ENCODE peak calls at places on chromosomes 7 and 10, in seven cellular contexts. I is EL; Y is activated naive CD4-positive, alpha-beta T cell; B is anterior cingulate cortex; J is NCI-H1436; P is stimulated activated CD4-positive, alpha-beta T cell treated with anti-CD3 and anti-CD28 coated beads, Interleukin-2, amount 100 ng/mL, for 48 hours; Q is sigmoid colon. L is an unnamed sample.

GRCh38 chr10:88114368-88114767 is 250.9 kb downstream of the PTEN start:
- DNase-seq in I (peak), Y (no peak), B (no peak), J (no peak), P (no peak), Q (no peak), L (peak)

GRCh38 chr7:150716368-150716767 is at the start of gene GIMAP1:
- DNase-seq in I (no peak), Y (peak), B (no peak), J (no peak), P (peak), Q (no peak), L (no peak)

GRCh38 chr7:129829677-129830631 is 122.8 kb downstream of the UBE2H start:
- DNase-seq in I (peak), Y (peak), B (peak), J (peak), P (peak), Q (peak), L (peak)

GRCh38 chr7:27476493-27476892 is 186.2 kb downstream of the HIBADH start:
- DNase-seq in I (no peak), Y (no peak), B (no peak), J (no peak), P (no peak), Q (no peak), L (no peak)

GRCh38 chr10:30751678-30752331 is 122.3 kb upstream of the LYZL2 start:
- DNase-seq in I (peak), Y (peak), B (peak), J (no peak), P (no peak), Q (no peak), L (peak)

GRCh38 chr7:41869091-41869490 is 166.2 kb upstream of the INHBA start:
- DNase-seq in I (peak), Y (no peak), B (no peak), J (no peak), P (no peak), Q (no peak), L (peak)

GRCh38 chr10:58846856-58847255 is 329.6 kb upstream of the PHYHIPL start:
- DNase-seq in I (no peak), Y (no peak), B (no peak), J (no peak), P (no peak), Q (no peak), L (no peak)

GRCh38 chr10:86168256-86168655 is 198.3 kb downstream of the GRID1 start:
- DNase-seq in I (no peak), Y (no peak), B (no peak), J (no peak), P (no peak), Q (peak), L (no peak)

GRCh38 chr7:29370531-29371314 is 176.1 kb downstream of the CHN2 start:
- DNase-seq in I (no peak), Y (no peak), B (no peak), J (peak), P (no peak), Q (no peak), L (no peak)

GRCh38 chr10:125584954-125585353 is 98.0 kb downstream of the TEX36 start:
- DNase-seq in I (no peak), Y (no peak), B (no peak), J (no peak), P (no peak), Q (no peak), L (no peak)

GRCh38 chr10:103333934-103334520 is 16.9 kb downstream of the PCGF6 start:
- DNase-seq in I (peak), Y (no peak), B (no peak), J (peak), P (no peak), Q (no peak), L (peak)

GRCh38 chr10:30970760-30971460 is 60.8 kb downstream of the ZNF438 start:
- DNase-seq in I (no peak), Y (no peak), B (no peak), J (no peak), P (no peak), Q (no peak), L (peak)

GRCh38 chr7:19401461-19401860 is 256.2 kb upstream of the FERD3L start:
- DNase-seq in I (no peak), Y (no peak), B (no peak), J (no peak), P (no peak), Q (no peak), L (no peak)

GRCh38 chr10:122530177-122530576 is 30.4 kb upstream of the DMBT1 start:
- DNase-seq in I (no peak), Y (no peak), B (no peak), J (no peak), P (no peak), Q (no peak), L (no peak)

GRCh38 chr7:142992427-142992826 is 30.3 kb upstream of the KEL start:
- DNase-seq in I (no peak), Y (no peak), B (no peak), J (no peak), P (no peak), Q (no peak), L (no peak)

GRCh38 chr10:132910186-132910880 is 32.0 kb downstream of the CFAP46 start:
- DNase-seq in I (no peak), Y (no peak), B (no peak), J (no peak), P (no peak), Q (peak), L (no peak)

GRCh38 chr7:30430777-30431176 is 47.8 kb downstream of the NOD1 start:
- DNase-seq in I (no peak), Y (no peak), B (no peak), J (no peak), P (no peak), Q (peak), L (no peak)

GRCh38 chr10:20635545-20635944 is 261.6 kb downstream of the NEBL start:
- DNase-seq in I (no peak), Y (no peak), B (no peak), J (no peak), P (no peak), Q (no peak), L (no peak)

L was measured in AG20443.